ENCODE peak calls at places on chromosomes 13 and 19, in six cellular contexts. H is type B pancreatic cell, S is K562, X is NCI-H748 treated with DMSO at 0.1 percent for 48 hours, C is uterus, R is T-helper 17 cell. Q is an unnamed sample.
A peak's percentile ranks its signal among the peaks of the same experiment; 100 is the strongest.

GRCh38 chr13:114080739-114081561 is 51.5 kb downstream of the RASA3 start:
- DNase-seq in H (no peak), S (no peak), X (no peak), C (peak; percentile 13), R (no peak), Q (no peak)

GRCh38 chr13:112510002-112510780 is 77.8 kb downstream of the TUBGCP3 start:
- DNase-seq in H (no peak), S (peak; percentile 29), X (peak; percentile 72), C (no peak), R (no peak), Q (no peak)

GRCh38 chr13:26599885-26600284 is 42.4 kb downstream of the WASF3 start:
- DNase-seq in H (no peak), S (no peak), X (no peak), C (no peak), R (no peak), Q (no peak)

GRCh38 chr13:107079423-107080099 is 511.6 kb upstream of the ARGLU1 start:
- DNase-seq in H (no peak), S (no peak), X (no peak), C (no peak), R (no peak), Q (no peak)

GRCh38 chr13:23544668-23545067 is 25.5 kb upstream of the TNFRSF19 start:
- DNase-seq in H (no peak), S (no peak), X (no peak), C (no peak), R (no peak), Q (no peak)

GRCh38 chr13:97344250-97345175 is 89.5 kb upstream of the RAP2A start:
- DNase-seq in H (no peak), S (peak; percentile 60), X (peak; percentile 35), C (peak; percentile 63), R (peak; percentile 28), Q (no peak)

GRCh38 chr13:43441916-43442315 is 344.9 kb downstream of the ENOX1 start:
- DNase-seq in H (no peak), S (no peak), X (no peak), C (no peak), R (no peak), Q (no peak)

GRCh38 chr19:33132425-33132824 is 511 bp downstream of the WDR88 start:
- DNase-seq in H (no peak), S (no peak), X (no peak), C (no peak), R (no peak), Q (no peak)

GRCh38 chr13:113864303-113864890 is 521 bp upstream of the GAS6 start:
- DNase-seq in H (peak; percentile 40), S (no peak), X (no peak), C (peak; percentile 25), R (no peak), Q (no peak)

GRCh38 chr13:82330499-82330898 is 1551.8 kb downstream of the SLITRK1 start:
- DNase-seq in H (no peak), S (peak; percentile 16), X (no peak), C (no peak), R (no peak), Q (no peak)

GRCh38 chr19:29547981-29548380 is 22.2 kb downstream of the VSTM2B start:
- DNase-seq in H (no peak), S (no peak), X (no peak), C (no peak), R (no peak), Q (no peak)

GRCh38 chr13:113995051-113995601 is 21.2 kb upstream of the C13orf46 start:
- DNase-seq in H (no peak), S (no peak), X (no peak), C (no peak), R (no peak), Q (no peak)

GRCh38 chr13:108662528-108662927 is 33.1 kb downstream of the MYO16 start:
- DNase-seq in H (no peak), S (no peak), X (no peak), C (no peak), R (no peak), Q (no peak)

GRCh38 chr19:57334191-57334590 is 13.9 kb downstream of the ZNF543 start:
- DNase-seq in H (no peak), S (no peak), X (no peak), C (no peak), R (no peak), Q (no peak)

GRCh38 chr19:39156230-39156890 is 30.8 kb downstream of the PAK4 start:
- DNase-seq in H (no peak), S (peak; percentile 54), X (no peak), C (no peak), R (no peak), Q (no peak)

GRCh38 chr13:66264976-66265375 is 965.2 kb downstream of the PCDH9 start:
- DNase-seq in H (no peak), S (no peak), X (no peak), C (no peak), R (no peak), Q (no peak)

GRCh38 chr13:35648109-35648508 is 171.6 kb upstream of the MAB21L1 start:
- DNase-seq in H (no peak), S (no peak), X (no peak), C (no peak), R (no peak), Q (no peak)

GRCh38 chr19:47491358-47492136 is 7.5 kb upstream of the KPTN start:
- DNase-seq in H (no peak), S (no peak), X (no peak), C (no peak), R (no peak), Q (no peak)

GRCh38 chr13:44169018-44169909 is 204.4 kb upstream of the SERP2 start:
- DNase-seq in H (no peak), S (no peak), X (no peak), C (no peak), R (no peak), Q (no peak)

GRCh38 chr13:34883381-34883780 is 58.7 kb upstream of the NBEA start:
- DNase-seq in H (no peak), S (no peak), X (no peak), C (peak; percentile 65), R (no peak), Q (no peak)